ENCODE peak calls at places on chromosomes 5 and 9, in ten cellular contexts. B is fibroblast of lung; C is left ventricle myocardium inferior; H is endodermal cell; Y is prostate gland; Q is CD8-positive, alpha-beta T cell; D is heart left ventricle; V is spleen; M is hepatocyte; O is astrocyte. R is an unnamed sample. For H3K27me3, the result is how much of the 10 kb centered on the place peaks cover.

GRCh38 chr5:141430332-141431113 is at the start of gene PCDHGA12:
- DNase-seq in Q (no peak), C (peak), D (peak), Y (no peak), H (no peak), V (no peak), M (no peak), O (peak), B (peak), R (no peak)

GRCh38 chr9:120109242-120109641 is 470.7 kb downstream of the CDK5RAP2 start:
- DNase-seq in Y (no peak), D (no peak), Q (no peak), V (no peak), M (peak), C (no peak), B (no peak), H (peak), O (no peak), R (no peak)

GRCh38 chr9:137428311-137428630 is 5.1 kb downstream of the NOXA1 start:
- DNase-seq in Y (no peak), M (no peak), C (no peak), O (no peak), B (no peak), H (no peak), V (peak), Q (no peak), D (no peak), R (no peak)

GRCh38 chr5:178123987-178124925 is 6.6 kb upstream of the RMND5B start:
- DNase-seq in H (peak), V (no peak), Y (peak), M (peak), C (no peak), D (no peak), O (no peak), Q (no peak), B (no peak), R (no peak)

GRCh38 chr9:105994970-105995369 is 300.6 kb downstream of the TMEM38B start:
- DNase-seq in Y (no peak), M (peak), C (no peak), O (peak), Q (no peak), H (no peak), B (no peak), V (no peak), D (no peak), R (no peak)

GRCh38 chr5:140108093-140109049 is 5.5 kb upstream of the PURA start:
- DNase-seq in B (no peak), D (peak), Q (peak), H (peak), M (peak), V (peak), Y (no peak), C (peak), O (no peak), R (peak)

GRCh38 chr5:56610093-56610698 is 205.2 kb upstream of the MAP3K1 start:
- DNase-seq in O (no peak), C (no peak), Q (no peak), Y (no peak), M (no peak), B (no peak), D (no peak), H (peak), V (no peak), R (no peak)

GRCh38 chr9:3237121-3237520 is 288.7 kb downstream of the RFX3 start:
- DNase-seq in M (no peak), Q (no peak), O (no peak), V (no peak), Y (no peak), C (no peak), H (no peak), D (no peak), B (no peak), R (no peak)

GRCh38 chr5:55363861-55364260 is 56.1 kb downstream of the MTREX start:
- DNase-seq in Y (no peak), C (no peak), V (no peak), Q (no peak), D (no peak), O (peak), H (no peak), B (no peak), M (no peak), R (no peak)

GRCh38 chr5:154321546-154321945 is 124.3 kb upstream of the SAP30L start:
- DNase-seq in H (no peak), C (no peak), O (no peak), Y (no peak), M (no peak), Q (no peak), D (no peak), B (no peak), V (no peak), R (no peak)

GRCh38 chr9:86589273-86589672 is 235.1 kb upstream of the TUT7 start:
- DNase-seq in M (no peak), Q (no peak), V (no peak), B (no peak), Y (no peak), D (no peak), C (no peak), O (no peak), H (peak), R (no peak)

GRCh38 chr5:149728303-149728702 is 1.8 kb upstream of the PPARGC1B start:
- DNase-seq in Q (no peak), B (no peak), C (no peak), O (peak), M (no peak), V (no peak), Y (peak), D (no peak), H (no peak), R (no peak)
- H3K27me3 ChIP-seq in Q (under half), B (under half), C (under half), O (under half), M (under half), V (under half), Y (under half), D (under half), H (under half), R (under half)

GRCh38 chr5:148978370-148979103 is 84.3 kb downstream of the SH3TC2 start:
- DNase-seq in M (no peak), B (no peak), H (no peak), C (no peak), O (no peak), D (no peak), V (no peak), Y (no peak), Q (no peak), R (no peak)

GRCh38 chr5:148979104-148979723 is 83.6 kb downstream of the SH3TC2 start:
- DNase-seq in C (peak), Y (peak), H (no peak), V (no peak), O (no peak), M (no peak), Q (no peak), D (no peak), B (no peak), R (no peak)

GRCh38 chr5:148973455-148973854 is 89.4 kb downstream of the SH3TC2 start:
- DNase-seq in Q (no peak), D (no peak), V (no peak), O (no peak), M (no peak), C (no peak), B (peak), H (no peak), Y (no peak), R (no peak)

GRCh38 chr5:148974638-148975330 is 88.1 kb downstream of the SH3TC2 start:
- DNase-seq in H (no peak), B (no peak), V (no peak), D (no peak), Q (no peak), M (no peak), Y (no peak), O (no peak), C (no peak), R (no peak)

DNA sequence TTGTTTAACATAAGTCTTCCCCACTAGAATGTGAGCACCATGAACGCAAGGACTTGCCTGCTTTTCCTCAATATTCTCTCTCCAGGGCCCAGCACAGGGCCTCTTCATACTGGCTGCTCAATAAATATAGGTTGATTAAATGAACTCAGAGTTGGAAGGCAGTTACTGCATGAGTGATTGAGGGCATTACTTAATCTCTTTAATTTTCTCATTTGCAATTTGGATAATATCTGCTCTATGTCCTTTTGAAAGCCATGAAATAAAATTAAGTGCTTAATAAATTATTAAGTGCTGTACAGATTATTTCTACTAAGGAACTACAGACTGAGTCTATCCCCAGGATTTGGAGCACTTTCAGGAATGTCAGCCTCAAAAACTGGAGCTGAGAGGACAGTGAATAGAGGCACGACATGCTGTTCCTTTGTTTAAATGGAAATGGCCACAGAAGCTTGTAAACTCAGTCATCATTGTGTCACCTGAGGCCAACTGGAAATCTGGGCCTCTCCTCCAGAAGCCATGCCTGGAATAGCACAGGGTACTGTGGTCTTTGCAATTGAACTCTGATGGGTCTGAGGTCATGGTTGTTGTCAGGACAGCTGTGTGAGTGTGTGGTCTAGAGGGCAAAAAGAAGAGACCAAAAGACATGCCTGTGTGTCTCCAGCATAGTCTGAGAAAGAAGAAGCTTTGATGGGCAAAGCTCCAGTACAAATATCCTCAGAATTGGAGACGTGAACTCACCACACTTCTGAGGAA is 86.1 kb downstream of the SH3TC2 start:
- DNase-seq in D (no peak), M (no peak), C (no peak), H (no peak), V (no peak), B (no peak), Y (peak), O (peak), Q (no peak), R (no peak)
- H3K27ac ChIP-seq in D (no peak), M (no peak), C (no peak), H (peak), V (no peak), B (no peak), Y (peak), O (peak), Q (no peak), R (no peak)

GRCh38 chr5:26889810-26890209 is 148.6 kb downstream of the CDH9 start:
- DNase-seq in Y (no peak), O (no peak), B (no peak), V (no peak), M (no peak), D (no peak), C (no peak), Q (no peak), H (no peak), R (no peak)

GRCh38 chr5:26893078-26893477 is 145.3 kb downstream of the CDH9 start:
- DNase-seq in M (no peak), D (no peak), Y (no peak), O (no peak), B (no peak), C (no peak), V (no peak), Q (no peak), H (no peak), R (no peak)

DNA sequence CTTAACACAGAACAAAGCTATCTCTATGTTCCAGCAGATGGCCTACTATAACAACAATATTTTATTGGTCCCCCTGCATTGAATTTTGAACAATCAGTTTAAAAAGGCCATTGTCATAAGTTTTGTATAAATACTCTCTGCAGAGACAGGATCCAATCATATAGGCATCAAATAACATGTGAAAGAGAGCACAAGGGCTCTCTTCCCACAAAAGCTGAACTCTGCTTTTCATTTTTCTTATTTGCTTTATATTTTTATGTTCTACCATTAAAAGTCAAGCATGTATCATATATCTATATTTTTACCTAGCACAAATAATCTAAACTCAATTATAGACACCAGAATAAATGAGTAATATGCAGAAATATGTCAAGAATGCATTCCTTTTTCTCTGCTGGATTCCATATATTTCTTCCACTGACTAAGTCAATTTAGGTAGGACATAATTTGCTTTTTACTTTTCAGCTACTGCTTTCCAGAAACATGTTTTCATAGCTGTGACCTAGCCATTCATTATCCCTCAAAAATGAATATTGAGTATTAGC is 143.6 kb downstream of the CDH9 start:
- DNase-seq in Y (no peak), O (peak), B (no peak), C (no peak), H (no peak), V (no peak), M (no peak), D (no peak), Q (no peak), R (no peak)
- TF ChIP-seq CTCF in Y (no peak), O (no peak), B (no peak), C (no peak), H (no peak), V (no peak), M (no peak), D (no peak), Q (no peak), R (no peak)

GRCh38 chr5:146345578-146346366 is 7.1 kb downstream of the POU4F3 start:
- DNase-seq in O (no peak), B (no peak), D (no peak), C (no peak), V (no peak), Q (no peak), M (no peak), Y (no peak), H (peak), R (no peak)
- H3K27me3 ChIP-seq in O (half or more), B (under half), D (half or more), C (half or more), V (half or more), Q (under half), M (half or more), Y (under half), H (half or more), R (half or more)

GRCh38 chr5:148992265-148992664 is 70.6 kb downstream of the SH3TC2 start:
- DNase-seq in Q (no peak), M (no peak), Y (no peak), H (no peak), V (no peak), B (no peak), D (no peak), O (no peak), C (no peak), R (no peak)

GRCh38 chr5:148995791-148996190 is 67.1 kb downstream of the SH3TC2 start:
- DNase-seq in O (no peak), D (no peak), B (no peak), V (no peak), H (no peak), Y (no peak), C (no peak), Q (no peak), M (no peak), R (no peak)

GRCh38 chr5:148990817-148991216 is 72.0 kb downstream of the SH3TC2 start:
- DNase-seq in Y (no peak), D (no peak), Q (no peak), O (no peak), C (no peak), V (no peak), M (no peak), H (no peak), B (no peak), R (no peak)

GRCh38 chr5:148991606-148992005 is 71.3 kb downstream of the SH3TC2 start:
- DNase-seq in Q (no peak), Y (no peak), V (no peak), D (no peak), B (no peak), M (no peak), H (no peak), C (no peak), O (no peak), R (no peak)

DNA sequence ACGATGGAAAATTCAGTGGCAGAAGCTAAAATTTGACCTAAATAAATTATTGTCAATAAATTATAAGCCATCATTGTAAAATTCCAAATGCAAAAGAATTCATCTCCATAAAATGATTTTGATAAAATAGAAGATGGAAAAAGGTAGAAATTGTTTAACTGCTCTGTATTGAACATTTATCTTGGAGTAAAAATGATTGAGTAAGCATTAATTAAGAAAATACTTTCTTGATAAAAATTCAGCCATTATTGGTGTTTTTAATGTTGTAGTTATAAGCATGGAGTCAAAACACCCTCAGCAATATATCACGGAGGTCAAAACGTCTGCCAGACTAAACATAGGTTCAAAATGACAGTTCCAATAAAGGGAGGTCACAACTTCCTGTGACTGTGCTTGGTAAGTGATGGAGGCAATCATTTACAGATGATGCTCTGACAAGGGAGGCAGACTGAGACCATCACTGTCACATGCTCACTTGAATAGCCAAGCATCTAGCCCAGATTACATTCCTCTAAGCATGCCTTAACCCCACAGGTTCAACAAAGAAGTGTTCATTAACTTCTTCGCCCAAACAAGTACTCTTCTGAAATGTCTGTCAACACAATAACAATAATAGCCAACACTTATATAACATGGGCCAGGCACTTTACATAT is 69.5 kb downstream of the SH3TC2 start:
- DNase-seq in O (no peak), M (no peak), D (no peak), Y (no peak), C (no peak), B (no peak), Q (no peak), H (no peak), V (no peak), R (no peak)
- H3K27ac ChIP-seq in O (no peak), M (no peak), D (no peak), Y (no peak), C (no peak), B (no peak), Q (no peak), H (no peak), V (no peak), R (no peak)

GRCh38 chr5:135891280-135891679 is 4.4 kb downstream of the IL9 start:
- DNase-seq in M (no peak), Y (no peak), V (no peak), Q (no peak), B (peak), H (no peak), O (peak), D (no peak), C (no peak), R (no peak)

GRCh38 chr5:135894271-135894670 is 1.4 kb downstream of the IL9 start:
- DNase-seq in M (no peak), D (no peak), V (no peak), Y (no peak), O (no peak), C (no peak), Q (no peak), H (no peak), B (no peak), R (no peak)

GRCh38 chr5:135890296-135890695 is 5.3 kb downstream of the IL9 start:
- DNase-seq in V (no peak), H (no peak), M (no peak), C (no peak), Q (no peak), O (no peak), Y (no peak), D (no peak), B (no peak), R (no peak)

GRCh38 chr5:135890867-135891266 is 4.8 kb downstream of the IL9 start:
- DNase-seq in C (no peak), Q (no peak), V (no peak), Y (no peak), O (peak), M (no peak), H (no peak), B (no peak), D (no peak), R (no peak)

GRCh38 chr5:135891804-135892203 is 3.8 kb downstream of the IL9 start:
- DNase-seq in D (no peak), H (peak), Q (no peak), B (no peak), V (no peak), C (no peak), O (no peak), M (no peak), Y (no peak), R (no peak)
- TF ChIP-seq CTCF in D (no peak), H (peak), Q (no peak), B (peak), V (no peak), C (no peak), O (peak), M (peak), Y (no peak), R (no peak)

R was measured in CD4-positive, alpha-beta T cell.